ENCODE peak calls at places on chromosomes 12 and 14, in four cellular contexts. Y, A, I and X are unnamed samples.

GRCh38 chr12:95351745-95352144 is 122.2 kb upstream of the METAP2 start:
- DNase-seq in Y (no peak), A (no peak), I (peak; percentile 29), X (no peak)

GRCh38 chr14:69794791-69795190 is 2.2 kb downstream of the SLC10A1 start:
- DNase-seq in I (no peak), A (no peak), Y (no peak), X (no peak)

GRCh38 chr12:64010069-64010686 is 165.7 kb downstream of the SRGAP1 start:
- DNase-seq in I (no peak), Y (peak; percentile 95), A (no peak), X (no peak)

GRCh38 chr12:78964521-78964920 is 99.9 kb downstream of the SYT1 start:
- DNase-seq in Y (no peak), A (no peak), I (no peak), X (no peak)

GRCh38 chr14:64990939-64991338 is 4.2 kb downstream of the FNTB start:
- DNase-seq in I (no peak), A (no peak), Y (no peak), X (no peak)

GRCh38 chr12:71981149-71981548 is 42.5 kb downstream of the TPH2 start:
- DNase-seq in Y (peak; percentile 6), I (no peak), A (no peak), X (no peak)

GRCh38 chr12:115049617-115050016 is 365.6 kb upstream of the TBX3 start:
- DNase-seq in Y (peak; percentile 6), A (no peak), I (no peak), X (no peak)

GRCh38 chr14:58563981-58564380 is 73.8 kb upstream of the DACT1 start:
- DNase-seq in I (no peak), A (no peak), Y (no peak), X (no peak)

GRCh38 chr12:116278259-116278595 is 734 bp upstream of the MED13L start:
- DNase-seq in Y (no peak), I (no peak), A (no peak), X (no peak)

GRCh38 chr12:47935196-47935595 is 28.2 kb upstream of the TMEM106C start:
- DNase-seq in Y (peak; percentile 82), I (no peak), A (no peak), X (peak; percentile 67)

GRCh38 chr12:115922952-115923564 is 354.4 kb downstream of the MED13L start:
- DNase-seq in I (no peak), Y (no peak), A (no peak), X (no peak)

GRCh38 chr12:48034835-48035805 is 30.8 kb upstream of the COL2A1 start:
- DNase-seq in A (no peak), Y (no peak), I (no peak), X (no peak)

GRCh38 chr12:20105938-20106337 is 262.4 kb upstream of the PDE3A start:
- DNase-seq in I (no peak), A (no peak), Y (peak; percentile 65), X (no peak)

GRCh38 chr12:111322336-111323250 is 46.3 kb downstream of the PHETA1 start:
- DNase-seq in A (no peak), Y (no peak), I (no peak), X (peak; percentile 37)

GRCh38 chr12:52524898-52525591 is 4.9 kb upstream of the KRT5 start:
- DNase-seq in A (no peak), Y (no peak), I (no peak), X (no peak)

GRCh38 chr12:108772247-108772646 is 40.9 kb upstream of the CORO1C start:
- DNase-seq in Y (no peak), I (no peak), A (no peak), X (peak; percentile 81)

GRCh38 chr12:39619316-39619659 is 315 bp downstream of the ABCD2 start:
- DNase-seq in I (no peak), A (no peak), Y (no peak), X (no peak)

GRCh38 chr12:99486277-99486676 is 161.3 kb upstream of the GARIN6 start:
- DNase-seq in Y (no peak), I (no peak), A (no peak), X (no peak)

GRCh38 chr14:92914087-92914656 is 8.8 kb upstream of the CHGA start:
- DNase-seq in A (no peak), I (no peak), Y (peak; percentile 15), X (no peak)

GRCh38 chr12:107759410-107759809 is 1.5 kb downstream of the PRDM4 start:
- DNase-seq in Y (peak; percentile 90), I (no peak), A (no peak), X (no peak)

GRCh38 chr12:56884421-56884820 is 49.8 kb downstream of the SDR9C7 start:
- DNase-seq in A (no peak), I (no peak), Y (no peak), X (no peak)

GRCh38 chr12:10285919-10286318 is 21.8 kb upstream of the KLRD1 start:
- DNase-seq in I (no peak), Y (no peak), A (no peak), X (no peak)

GRCh38 chr14:99603471-99603933 is 505 bp downstream of the CCDC85C start:
- DNase-seq in Y (peak; percentile 49), I (no peak), A (peak; percentile 45), X (no peak)

GRCh38 chr14:93085916-93086315 is 29.8 kb downstream of the ITPK1 start:
- DNase-seq in A (no peak), Y (no peak), I (no peak), X (no peak)

GRCh38 chr12:41794341-41794740 is 350.3 kb downstream of the GXYLT1 start:
- DNase-seq in I (no peak), A (no peak), Y (no peak), X (no peak)

GRCh38 chr12:113472191-113473190 is 820 bp upstream of the LHX5 start:
- DNase-seq in A (no peak), Y (no peak), I (no peak), X (no peak)

GRCh38 chr12:89884365-89884915 is 175.8 kb upstream of the ATP2B1 start:
- DNase-seq in A (no peak), I (no peak), Y (peak; percentile 11), X (no peak)

GRCh38 chr12:92973614-92974013 is 44.5 kb upstream of the EEA1 start:
- DNase-seq in I (no peak), A (no peak), Y (peak; percentile 90), X (no peak)

GRCh38 chr12:110107369-110108281 is 16.5 kb upstream of the IFT81 start:
- DNase-seq in Y (peak; percentile 97), I (peak; percentile 61), A (peak; percentile 22), X (peak; percentile 67)

GRCh38 chr14:81561084-81561775 is 27.6 kb upstream of the SEL1L start:
- DNase-seq in Y (no peak), A (no peak), I (no peak), X (no peak)

GRCh38 chr14:96811265-96811664 is 14.1 kb downstream of the VRK1 start:
- DNase-seq in I (no peak), A (no peak), Y (peak; percentile 82), X (no peak)

GRCh38 chr14:101717663-101718490 is 43.6 kb upstream of the PPP2R5C start:
- DNase-seq in I (no peak), Y (no peak), A (peak; percentile 3), X (no peak)

GRCh38 chr12:91179315-91179714 is 3.3 kb downstream of the DCN start:
- DNase-seq in A (no peak), I (peak; percentile 39), Y (peak; percentile 21), X (no peak)

GRCh38 chr14:20512139-20512905 is 7.0 kb downstream of the RNASE10 start:
- DNase-seq in A (no peak), I (no peak), Y (peak; percentile 27), X (no peak)

GRCh38 chr12:49057888-49058287 is 2.7 kb downstream of the KMT2D start:
- DNase-seq in A (no peak), I (no peak), Y (no peak), X (no peak)

GRCh38 chr12:8709124-8709830 is 11.5 kb downstream of the RIMKLB start:
- DNase-seq in A (no peak), Y (no peak), I (peak; percentile 26), X (peak; percentile 19)

GRCh38 chr12:2820432-2820831 is 8.0 kb downstream of the ITFG2 start:
- DNase-seq in A (no peak), I (no peak), Y (no peak), X (no peak)
- H3K36me3 ChIP-seq in A (peaks cover 9% of the 10 kb centered on the region), I (peaks cover 69% of the 10 kb centered on the region), Y (peaks cover 65% of the 10 kb centered on the region), X (peaks cover 91% of the 10 kb centered on the region)

GRCh38 chr12:65634061-65634460 is 190.2 kb upstream of the HMGA2 start:
- DNase-seq in Y (no peak), I (no peak), A (no peak), X (no peak)

GRCh38 chr12:65630555-65630954 is 193.7 kb upstream of the HMGA2 start:
- DNase-seq in I (no peak), Y (no peak), A (no peak), X (no peak)

GRCh38 chr12:65634626-65635331 is 189.5 kb upstream of the HMGA2 start:
- DNase-seq in I (no peak), Y (peak; percentile 84), A (no peak), X (no peak)

GRCh38 chr12:65631621-65632111 is 192.6 kb upstream of the HMGA2 start:
- DNase-seq in Y (peak; percentile 100), I (peak; percentile 61), A (no peak), X (no peak)

GRCh38 chr12:65632131-65632855 is 192.0 kb upstream of the HMGA2 start:
- DNase-seq in I (no peak), A (no peak), Y (peak; percentile 75), X (no peak)
- H3K4me3 ChIP-seq in I (no peak overlapping the region), A (no peak overlapping the region), Y (no peak overlapping the region), X (no peak overlapping the region)

GRCh38 chr12:126358806-126359205 is 1293.6 kb downstream of the AACS start:
- DNase-seq in Y (no peak), I (no peak), A (no peak), X (no peak)
- H3K27ac ChIP-seq in Y (no peak overlapping the region), I (no peak overlapping the region), A (no peak overlapping the region), X (no peak overlapping the region)

DNA sequence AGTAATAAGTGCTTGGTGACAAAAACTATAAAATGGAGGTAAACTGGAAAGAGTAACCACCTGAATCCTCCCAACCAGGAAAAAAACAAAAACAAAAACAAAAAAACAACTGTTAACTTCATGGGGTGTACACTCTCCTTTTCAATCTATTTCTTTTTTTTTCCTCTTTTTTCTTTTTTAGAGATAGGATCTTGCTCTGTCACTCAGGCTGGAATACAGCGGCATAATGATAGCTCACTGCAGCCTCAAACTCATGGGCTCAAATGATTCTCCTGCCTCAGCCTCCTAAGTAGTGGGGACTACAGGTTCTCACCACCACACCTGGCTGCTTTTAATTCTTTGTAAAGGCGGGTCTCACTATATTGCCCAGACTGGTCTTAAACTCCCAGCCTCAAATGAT is 76.8 kb downstream of the PHLDA1 start:
- DNase-seq in I (no peak), Y (no peak), A (no peak), X (no peak)
- H3K36me3 ChIP-seq in I (no peaks in the 10 kb centered on the region), Y (no peaks in the 10 kb centered on the region), A (no peaks in the 10 kb centered on the region), X (no peaks in the 10 kb centered on the region)

GRCh38 chr14:105074601-105075053 is 9.4 kb upstream of the GPR132 start:
- DNase-seq in Y (no peak), A (no peak), I (no peak), X (no peak)
- H3K4me3 ChIP-seq in Y (no peak overlapping the region), A (no peak overlapping the region), I (no peak overlapping the region), X (no peak overlapping the region)